ENCODE peak calls at places on chromosomes 3 and 15, in seven cellular contexts. One of them, this sample, is unnamed.
A peak's percentile ranks its signal among the peaks of the same experiment; 100 is the strongest.

GRCh38 chr3:12423918-12424634 is 60.2 kb upstream of the TSEN2 start:
- DNase-seq in adrenal gland: peak; percentile 19
- DNase-seq in CD8-positive, alpha-beta memory T cell: no peak
- DNase-seq in hepatocyte: no peak
- DNase-seq in heart right ventricle: no peak
- DNase-seq in astrocyte: peak; percentile 66
- DNase-seq in transverse colon: no peak
- DNase-seq in this sample: no peak

GRCh38 chr3:134699721-134700120 is 48.9 kb upstream of the KY start:
- DNase-seq in adrenal gland: no peak
- DNase-seq in CD8-positive, alpha-beta memory T cell: no peak
- DNase-seq in hepatocyte: no peak
- DNase-seq in heart right ventricle: no peak
- DNase-seq in astrocyte: no peak
- DNase-seq in transverse colon: no peak
- DNase-seq in this sample: no peak

GRCh38 chr3:178500631-178501030 is 35.6 kb upstream of the KCNMB2 start:
- DNase-seq in adrenal gland: no peak
- DNase-seq in CD8-positive, alpha-beta memory T cell: no peak
- DNase-seq in hepatocyte: no peak
- DNase-seq in heart right ventricle: no peak
- DNase-seq in astrocyte: peak; percentile 55
- DNase-seq in transverse colon: no peak
- DNase-seq in this sample: no peak

GRCh38 chr15:29668120-29668602 is 154.1 kb downstream of the TJP1 start:
- DNase-seq in adrenal gland: peak; percentile 87
- DNase-seq in CD8-positive, alpha-beta memory T cell: no peak
- DNase-seq in hepatocyte: peak; percentile 91
- DNase-seq in heart right ventricle: peak; percentile 48
- DNase-seq in astrocyte: peak; percentile 77
- DNase-seq in transverse colon: peak; percentile 83
- DNase-seq in this sample: no peak

GRCh38 chr15:68650901-68651709 is 72.3 kb downstream of the CORO2B start:
- DNase-seq in adrenal gland: peak; percentile 71
- DNase-seq in CD8-positive, alpha-beta memory T cell: no peak
- DNase-seq in hepatocyte: peak; percentile 70
- DNase-seq in heart right ventricle: peak; percentile 73
- DNase-seq in astrocyte: no peak
- DNase-seq in transverse colon: peak; percentile 72
- DNase-seq in this sample: no peak

GRCh38 chr15:40365624-40366023 is 7.6 kb downstream of the DISP2 start:
- DNase-seq in adrenal gland: no peak
- DNase-seq in CD8-positive, alpha-beta memory T cell: no peak
- DNase-seq in hepatocyte: no peak
- DNase-seq in heart right ventricle: no peak
- DNase-seq in astrocyte: no peak
- DNase-seq in transverse colon: no peak
- DNase-seq in this sample: no peak

GRCh38 chr3:40505599-40506462 is at the start of gene ZNF620:
- DNase-seq in adrenal gland: peak; percentile 85
- DNase-seq in CD8-positive, alpha-beta memory T cell: peak; percentile 34
- DNase-seq in hepatocyte: peak; percentile 92
- DNase-seq in heart right ventricle: peak; percentile 73
- DNase-seq in astrocyte: peak; percentile 48
- DNase-seq in transverse colon: peak; percentile 83
- DNase-seq in this sample: no peak

GRCh38 chr3:115634052-115634451 is 10.7 kb downstream of the GAP43 start:
- DNase-seq in adrenal gland: no peak
- DNase-seq in CD8-positive, alpha-beta memory T cell: no peak
- DNase-seq in hepatocyte: no peak
- DNase-seq in heart right ventricle: no peak
- DNase-seq in astrocyte: no peak
- DNase-seq in transverse colon: no peak
- DNase-seq in this sample: no peak

GRCh38 chr15:90496791-90497190 is 32.9 kb upstream of the CRTC3 start:
- DNase-seq in adrenal gland: no peak
- DNase-seq in CD8-positive, alpha-beta memory T cell: no peak
- DNase-seq in hepatocyte: no peak
- DNase-seq in heart right ventricle: no peak
- DNase-seq in astrocyte: no peak
- DNase-seq in transverse colon: no peak
- DNase-seq in this sample: no peak

GRCh38 chr3:11724615-11725339 is 81.1 kb upstream of the VGLL4 start:
- DNase-seq in adrenal gland: no peak
- DNase-seq in CD8-positive, alpha-beta memory T cell: no peak
- DNase-seq in hepatocyte: no peak
- DNase-seq in heart right ventricle: no peak
- DNase-seq in astrocyte: no peak
- DNase-seq in transverse colon: no peak
- DNase-seq in this sample: no peak

GRCh38 chr15:42494998-42495360 is 455 bp upstream of the SNAP23 start:
- DNase-seq in adrenal gland: peak; percentile 56
- DNase-seq in CD8-positive, alpha-beta memory T cell: no peak
- DNase-seq in hepatocyte: peak; percentile 74
- DNase-seq in heart right ventricle: no peak
- DNase-seq in astrocyte: peak; percentile 65
- DNase-seq in transverse colon: peak; percentile 57
- DNase-seq in this sample: no peak

GRCh38 chr3:190676477-190676876 is 162.6 kb downstream of the IL1RAP start:
- DNase-seq in adrenal gland: no peak
- DNase-seq in CD8-positive, alpha-beta memory T cell: no peak
- DNase-seq in hepatocyte: no peak
- DNase-seq in heart right ventricle: no peak
- DNase-seq in astrocyte: peak; percentile 84
- DNase-seq in transverse colon: no peak
- DNase-seq in this sample: no peak

GRCh38 chr3:42533161-42533897 is 30.9 kb downstream of the VIPR1 start:
- DNase-seq in adrenal gland: no peak
- DNase-seq in CD8-positive, alpha-beta memory T cell: no peak
- DNase-seq in hepatocyte: no peak
- DNase-seq in heart right ventricle: no peak
- DNase-seq in astrocyte: no peak
- DNase-seq in transverse colon: no peak
- DNase-seq in this sample: no peak

GRCh38 chr3:196569003-196569516 is 600 bp downstream of the FBXO45 start:
- DNase-seq in adrenal gland: peak; percentile 57
- DNase-seq in CD8-positive, alpha-beta memory T cell: peak; percentile 51
- DNase-seq in hepatocyte: peak; percentile 75
- DNase-seq in heart right ventricle: peak; percentile 31
- DNase-seq in astrocyte: peak; percentile 30
- DNase-seq in transverse colon: peak; percentile 56
- DNase-seq in this sample: no peak

GRCh38 chr15:67869700-67870099 is 29.9 kb upstream of the RNU6-1 start:
- DNase-seq in adrenal gland: no peak
- DNase-seq in CD8-positive, alpha-beta memory T cell: no peak
- DNase-seq in hepatocyte: no peak
- DNase-seq in heart right ventricle: no peak
- DNase-seq in astrocyte: no peak
- DNase-seq in transverse colon: no peak
- DNase-seq in this sample: no peak

GRCh38 chr3:186502138-186502941 is 41.8 kb downstream of the CRYGS start:
- DNase-seq in adrenal gland: no peak
- DNase-seq in CD8-positive, alpha-beta memory T cell: no peak
- DNase-seq in hepatocyte: no peak
- DNase-seq in heart right ventricle: no peak
- DNase-seq in astrocyte: no peak
- DNase-seq in transverse colon: no peak
- DNase-seq in this sample: no peak

GRCh38 chr3:43923101-43923979 is 232.6 kb downstream of the ABHD5 start:
- DNase-seq in adrenal gland: no peak
- DNase-seq in CD8-positive, alpha-beta memory T cell: no peak
- DNase-seq in hepatocyte: no peak
- DNase-seq in heart right ventricle: no peak
- DNase-seq in astrocyte: no peak
- DNase-seq in transverse colon: no peak
- DNase-seq in this sample: no peak

GRCh38 chr15:73575636-73576247 is 57.4 kb downstream of the NPTN start:
- DNase-seq in adrenal gland: peak; percentile 13
- DNase-seq in CD8-positive, alpha-beta memory T cell: no peak
- DNase-seq in hepatocyte: no peak
- DNase-seq in heart right ventricle: peak; percentile 58
- DNase-seq in astrocyte: peak; percentile 88
- DNase-seq in transverse colon: no peak
- DNase-seq in this sample: peak; percentile 1

GRCh38 chr3:55488398-55489055 is 1.4 kb upstream of the WNT5A start:
- DNase-seq in adrenal gland: peak; percentile 65
- DNase-seq in CD8-positive, alpha-beta memory T cell: no peak
- DNase-seq in hepatocyte: peak; percentile 91
- DNase-seq in heart right ventricle: peak; percentile 52
- DNase-seq in astrocyte: peak; percentile 75
- DNase-seq in transverse colon: peak; percentile 68
- DNase-seq in this sample: no peak

GRCh38 chr3:55486101-55486856 is 827 bp downstream of the WNT5A start:
- DNase-seq in adrenal gland: peak; percentile 54
- DNase-seq in CD8-positive, alpha-beta memory T cell: no peak
- DNase-seq in hepatocyte: peak; percentile 72
- DNase-seq in heart right ventricle: peak; percentile 71
- DNase-seq in astrocyte: peak; percentile 76
- DNase-seq in transverse colon: peak; percentile 46
- DNase-seq in this sample: no peak

GRCh38 chr3:55485208-55485791 is 1.8 kb downstream of the WNT5A start:
- DNase-seq in adrenal gland: peak; percentile 62
- DNase-seq in CD8-positive, alpha-beta memory T cell: no peak
- DNase-seq in hepatocyte: peak; percentile 94
- DNase-seq in heart right ventricle: peak; percentile 77
- DNase-seq in astrocyte: peak; percentile 79
- DNase-seq in transverse colon: peak; percentile 82
- DNase-seq in this sample: no peak

GRCh38 chr3:55487376-55488241 is 503 bp upstream of the WNT5A start:
- DNase-seq in adrenal gland: no peak
- DNase-seq in CD8-positive, alpha-beta memory T cell: no peak
- DNase-seq in hepatocyte: peak; percentile 57
- DNase-seq in heart right ventricle: peak; percentile 29
- DNase-seq in astrocyte: peak; percentile 75
- DNase-seq in transverse colon: peak; percentile 39
- DNase-seq in this sample: no peak

GRCh38 chr3:55486857-55487375 is at the start of gene WNT5A:
- DNase-seq in adrenal gland: no peak
- DNase-seq in CD8-positive, alpha-beta memory T cell: no peak
- DNase-seq in hepatocyte: peak; percentile 63
- DNase-seq in heart right ventricle: peak; percentile 47
- DNase-seq in astrocyte: peak; percentile 51
- DNase-seq in transverse colon: peak; percentile 32
- DNase-seq in this sample: no peak
- H3K27me3 ChIP-seq in adrenal gland: peaks cover 57% of the 10 kb centered on the region
- H3K27me3 ChIP-seq in CD8-positive, alpha-beta memory T cell: no peaks in the 10 kb centered on the region
- H3K27me3 ChIP-seq in hepatocyte: no peaks in the 10 kb centered on the region
- H3K27me3 ChIP-seq in heart right ventricle: peaks cover 52% of the 10 kb centered on the region
- H3K27me3 ChIP-seq in astrocyte: no peaks in the 10 kb centered on the region
- H3K27me3 ChIP-seq in transverse colon: peaks cover 82% of the 10 kb centered on the region
- H3K27me3 ChIP-seq in this sample: no peaks in the 10 kb centered on the region

GRCh38 chr3:78353231-78353630 is 1313.3 kb downstream of the ROBO2 start:
- DNase-seq in adrenal gland: no peak
- DNase-seq in CD8-positive, alpha-beta memory T cell: no peak
- DNase-seq in hepatocyte: no peak
- DNase-seq in heart right ventricle: no peak
- DNase-seq in astrocyte: no peak
- DNase-seq in transverse colon: no peak
- DNase-seq in this sample: no peak
- H3K4me3 ChIP-seq in adrenal gland: no peak overlapping the region
- H3K4me3 ChIP-seq in CD8-positive, alpha-beta memory T cell: no peak overlapping the region
- H3K4me3 ChIP-seq in hepatocyte: no peak overlapping the region
- H3K4me3 ChIP-seq in heart right ventricle: no peak overlapping the region
- H3K4me3 ChIP-seq in astrocyte: no peak overlapping the region
- H3K4me3 ChIP-seq in transverse colon: no peak overlapping the region
- H3K4me3 ChIP-seq in this sample: no peak overlapping the region

GRCh38 chr15:92882697-92883642 is 17.2 kb upstream of the CHD2 start:
- DNase-seq in adrenal gland: peak; percentile 44
- DNase-seq in CD8-positive, alpha-beta memory T cell: no peak
- DNase-seq in hepatocyte: peak; percentile 60
- DNase-seq in heart right ventricle: peak; percentile 41
- DNase-seq in astrocyte: no peak
- DNase-seq in transverse colon: no peak
- DNase-seq in this sample: peak; percentile 98
- H3K4me1 ChIP-seq in adrenal gland: peaks cover 51% of the 10 kb centered on the region
- H3K4me1 ChIP-seq in CD8-positive, alpha-beta memory T cell: peaks cover 62% of the 10 kb centered on the region
- H3K4me1 ChIP-seq in hepatocyte: peaks cover 36% of the 10 kb centered on the region
- H3K4me1 ChIP-seq in heart right ventricle: peaks cover 34% of the 10 kb centered on the region
- H3K4me1 ChIP-seq in astrocyte: peaks cover 24% of the 10 kb centered on the region
- H3K4me1 ChIP-seq in transverse colon: peaks cover 56% of the 10 kb centered on the region
- H3K4me1 ChIP-seq in this sample: peaks cover 10% of the 10 kb centered on the region

DNA sequence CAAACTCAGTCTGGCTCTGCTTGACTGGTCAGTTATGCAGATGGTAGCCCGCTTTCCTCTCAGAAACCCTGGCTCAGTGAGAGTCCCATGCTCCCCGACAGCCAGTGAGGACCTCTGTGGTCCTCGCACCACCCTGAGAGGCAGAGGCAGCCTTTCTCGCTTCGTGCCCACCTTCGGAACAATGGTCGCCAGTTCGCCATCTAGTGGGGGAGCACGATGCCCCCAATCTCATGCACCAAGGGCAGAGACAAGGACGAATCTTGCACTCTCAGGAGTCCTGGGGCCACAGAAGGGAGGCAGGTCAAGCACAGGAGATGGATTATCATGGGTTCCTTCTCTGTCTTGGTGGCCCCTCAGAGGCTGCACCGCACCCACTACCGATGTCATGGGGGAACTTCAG is 75.2 kb downstream of the RHCG start:
- DNase-seq in adrenal gland: no peak
- DNase-seq in CD8-positive, alpha-beta memory T cell: no peak
- DNase-seq in hepatocyte: no peak
- DNase-seq in heart right ventricle: no peak
- DNase-seq in astrocyte: no peak
- DNase-seq in transverse colon: no peak
- DNase-seq in this sample: no peak
- H3K27me3 ChIP-seq in adrenal gland: peaks cover 33% of the 10 kb centered on the region
- H3K27me3 ChIP-seq in CD8-positive, alpha-beta memory T cell: peaks cover 13% of the 10 kb centered on the region
- H3K27me3 ChIP-seq in hepatocyte: peaks cover 81% of the 10 kb centered on the region
- H3K27me3 ChIP-seq in heart right ventricle: peaks cover 68% of the 10 kb centered on the region
- H3K27me3 ChIP-seq in astrocyte: peaks cover 30% of the 10 kb centered on the region
- H3K27me3 ChIP-seq in transverse colon: peaks cover 75% of the 10 kb centered on the region
- H3K27me3 ChIP-seq in this sample: peaks cover 16% of the 10 kb centered on the region

DNA sequence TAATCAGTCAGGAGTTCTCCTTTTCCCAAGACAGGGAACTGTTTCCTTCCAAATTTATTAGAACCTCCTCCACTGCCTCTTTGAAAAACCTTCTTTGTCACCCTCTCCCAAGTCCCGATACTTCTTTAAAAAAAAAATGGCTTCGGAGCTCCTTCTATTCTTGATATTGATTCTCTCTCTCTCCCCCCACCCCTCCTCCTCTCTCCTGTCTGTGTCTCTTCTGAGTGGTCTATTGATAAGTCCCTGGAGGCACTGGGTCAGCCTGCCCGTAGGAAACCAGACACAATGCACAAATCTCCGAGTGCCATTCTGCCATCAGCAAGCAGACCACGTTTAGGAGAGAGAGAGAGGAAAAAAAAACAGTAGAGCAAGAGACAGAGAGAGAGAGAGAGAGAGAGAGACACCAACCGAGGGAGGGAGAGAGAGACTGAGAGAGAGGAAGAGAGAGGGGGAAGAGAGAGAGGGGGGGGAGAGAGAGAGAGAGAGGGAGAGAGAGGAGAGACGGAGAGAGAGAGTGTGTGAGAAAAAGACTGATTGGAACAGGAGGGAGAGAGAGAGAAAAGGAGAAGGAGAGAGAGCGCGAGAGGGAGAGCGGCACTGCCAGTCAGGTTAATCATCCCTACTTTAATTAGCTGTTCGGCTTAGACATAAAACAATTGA is 160.9 kb downstream of the TIGIT start:
- DNase-seq in adrenal gland: peak; percentile 23
- DNase-seq in CD8-positive, alpha-beta memory T cell: peak; percentile 4
- DNase-seq in hepatocyte: no peak
- DNase-seq in heart right ventricle: no peak
- DNase-seq in astrocyte: peak; percentile 64
- DNase-seq in transverse colon: no peak
- DNase-seq in this sample: no peak
- H3K4me3 ChIP-seq in adrenal gland: no peak overlapping the region
- H3K4me3 ChIP-seq in CD8-positive, alpha-beta memory T cell: peak overlapping the region; percentile 19
- H3K4me3 ChIP-seq in hepatocyte: peak overlapping the region; percentile 48
- H3K4me3 ChIP-seq in heart right ventricle: peak overlapping the region; percentile 57
- H3K4me3 ChIP-seq in astrocyte: peak overlapping the region; percentile 54
- H3K4me3 ChIP-seq in transverse colon: peak overlapping the region; percentile 26
- H3K4me3 ChIP-seq in this sample: peak overlapping the region; percentile 42